ENCODE peak calls at places on chromosomes 5 and 9, in six cellular contexts. V is PC-3, W is DND-41, X is dorsolateral prefrontal cortex, H is endodermal cell, S is pancreas. Y is an unnamed sample.

GRCh38 chr5:2207966-2208544 is 325.3 kb upstream of the IRX4 start:
- DNase-seq in V (peak), W (no peak), X (no peak), H (peak), S (peak), Y (no peak)

GRCh38 chr9:114396558-114397218 is 8.9 kb upstream of the AKNA start:
- DNase-seq in V (no peak), W (no peak), X (no peak), H (no peak), S (no peak), Y (no peak)

GRCh38 chr9:133994359-133995011 is 2.4 kb upstream of the VAV2 start:
- DNase-seq in V (peak), W (peak), X (peak), H (peak), S (peak), Y (peak)

GRCh38 chr9:4147476-4148214 is 152.2 kb downstream of the GLIS3 start:
- DNase-seq in V (no peak), W (no peak), X (no peak), H (peak), S (no peak), Y (no peak)

GRCh38 chr5:108481355-108481931 is 99.5 kb upstream of the FBXL17 start:
- DNase-seq in V (peak), W (no peak), X (no peak), H (peak), S (no peak), Y (no peak)

GRCh38 chr5:176780071-176780850 is 30.1 kb upstream of the UNC5A start:
- DNase-seq in V (no peak), W (no peak), X (no peak), H (peak), S (no peak), Y (no peak)

GRCh38 chr9:137828527-137829259 is 48.9 kb upstream of the CACNA1B start:
- DNase-seq in V (no peak), W (peak), X (peak), H (peak), S (no peak), Y (no peak)

GRCh38 chr9:126327016-126327749 is 554 bp downstream of the MVB12B start:
- DNase-seq in V (no peak), W (peak), X (no peak), H (peak), S (peak), Y (no peak)

GRCh38 chr5:41637869-41638268 is 127.5 kb upstream of the PLCXD3 start:
- DNase-seq in V (peak), W (no peak), X (no peak), H (no peak), S (no peak), Y (no peak)

GRCh38 chr9:1759009-1759408 is 256.1 kb upstream of the SMARCA2 start:
- DNase-seq in V (no peak), W (peak), X (no peak), H (no peak), S (no peak), Y (no peak)

GRCh38 chr9:110443146-110443877 is 105.6 kb upstream of the TXNDC8 start:
- DNase-seq in V (peak), W (no peak), X (no peak), H (no peak), S (no peak), Y (no peak)

GRCh38 chr5:14019768-14020167 is 75.3 kb upstream of the DNAH5 start:
- DNase-seq in V (no peak), W (no peak), X (no peak), H (no peak), S (no peak), Y (no peak)

GRCh38 chr9:120890415-120891254 is 13.6 kb upstream of the PHF19 start:
- DNase-seq in V (no peak), W (no peak), X (no peak), H (no peak), S (no peak), Y (no peak)

GRCh38 chr9:98121096-98121495 is 2.1 kb upstream of the TRIM14 start:
- DNase-seq in V (peak), W (no peak), X (no peak), H (no peak), S (no peak), Y (no peak)

GRCh38 chr9:137304383-137305059 is 2.5 kb upstream of the NRARP start:
- DNase-seq in V (no peak), W (no peak), X (no peak), H (peak), S (no peak), Y (peak)

GRCh38 chr9:108423493-108423892 is 432.3 kb downstream of the ACTL7B start:
- DNase-seq in V (no peak), W (no peak), X (no peak), H (no peak), S (no peak), Y (no peak)

DNA sequence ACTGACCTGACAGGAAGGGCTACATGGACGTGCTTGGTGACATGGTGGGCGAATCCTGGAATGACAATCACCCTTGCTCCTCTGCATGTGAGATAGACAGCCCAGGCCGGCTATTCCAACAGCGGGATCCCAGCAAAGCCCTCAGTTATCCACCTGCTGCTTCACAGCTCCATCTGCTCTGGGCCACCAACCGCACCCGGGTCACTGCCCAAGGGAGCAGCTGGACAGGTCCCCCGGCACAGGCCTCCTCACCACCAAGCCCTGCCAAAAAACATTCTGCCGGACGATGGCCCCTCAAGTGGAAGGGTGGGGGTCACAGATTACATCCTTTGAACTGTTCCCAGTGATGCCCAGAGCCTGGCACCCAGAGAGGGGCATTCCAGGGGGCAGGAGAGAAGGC is 39.6 kb downstream of the STK10 start:
- DNase-seq in V (no peak), W (no peak), X (no peak), H (no peak), S (no peak), Y (no peak)
- H3K27ac ChIP-seq in V (no peak), W (no peak), X (peak), H (no peak), S (no peak), Y (no peak)

DNA sequence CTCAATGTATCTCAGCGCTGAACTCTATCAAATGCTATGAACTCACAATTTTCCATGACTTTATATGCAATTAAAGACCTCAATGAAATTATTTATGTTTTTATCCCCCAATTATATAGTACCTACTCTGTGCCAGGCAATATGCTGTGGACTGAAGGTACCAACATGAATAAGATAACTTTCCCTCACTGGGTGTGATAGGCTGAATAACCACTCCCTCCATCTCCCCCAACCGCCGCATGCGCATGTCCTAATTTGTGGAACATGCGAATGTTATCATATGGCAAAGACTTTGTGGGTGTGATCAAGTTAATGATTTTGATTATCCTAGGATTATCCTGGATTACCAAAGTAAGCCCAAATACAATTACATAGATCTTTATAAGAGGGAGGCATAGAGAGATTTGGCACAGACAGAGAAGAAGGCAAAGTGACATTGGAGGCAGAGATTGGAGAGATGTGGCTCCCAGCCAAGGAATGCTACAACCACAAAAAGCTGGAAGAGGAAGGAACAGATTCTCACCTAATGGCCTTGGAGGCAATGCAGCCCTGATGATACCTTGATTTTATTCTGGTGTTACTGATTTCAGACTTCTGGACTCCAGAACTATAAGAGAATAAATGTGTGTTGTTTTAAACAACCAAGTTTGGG is 149.1 kb upstream of the VCAN start:
- DNase-seq in V (peak), W (no peak), X (no peak), H (no peak), S (no peak), Y (no peak)
- TF ChIP-seq CTCF in V (no peak), W (no peak), X (no peak), H (no peak), S (no peak), Y (no peak)

GRCh38 chr9:89500008-89500407 is 2.1 kb upstream of the SEMA4D start:
- DNase-seq in V (no peak), W (no peak), X (no peak), H (no peak), S (no peak), Y (no peak)
- H3K4me3 ChIP-seq in V (no peak), W (no peak), X (no peak), H (no peak), S (no peak), Y (no peak)

GRCh38 chr5:149636191-149636860 is 55.0 kb downstream of the ARHGEF37 start:
- DNase-seq in V (no peak), W (no peak), X (no peak), H (no peak), S (no peak), Y (no peak)

GRCh38 chr5:149633671-149634350 is 52.5 kb downstream of the ARHGEF37 start:
- DNase-seq in V (peak), W (no peak), X (no peak), H (no peak), S (no peak), Y (no peak)

GRCh38 chr5:149638136-149638535 is 56.8 kb downstream of the ARHGEF37 start:
- DNase-seq in V (no peak), W (no peak), X (no peak), H (peak), S (no peak), Y (no peak)

GRCh38 chr5:149636861-149637246 is 55.6 kb downstream of the ARHGEF37 start:
- DNase-seq in V (peak), W (peak), X (peak), H (peak), S (peak), Y (no peak)

DNA sequence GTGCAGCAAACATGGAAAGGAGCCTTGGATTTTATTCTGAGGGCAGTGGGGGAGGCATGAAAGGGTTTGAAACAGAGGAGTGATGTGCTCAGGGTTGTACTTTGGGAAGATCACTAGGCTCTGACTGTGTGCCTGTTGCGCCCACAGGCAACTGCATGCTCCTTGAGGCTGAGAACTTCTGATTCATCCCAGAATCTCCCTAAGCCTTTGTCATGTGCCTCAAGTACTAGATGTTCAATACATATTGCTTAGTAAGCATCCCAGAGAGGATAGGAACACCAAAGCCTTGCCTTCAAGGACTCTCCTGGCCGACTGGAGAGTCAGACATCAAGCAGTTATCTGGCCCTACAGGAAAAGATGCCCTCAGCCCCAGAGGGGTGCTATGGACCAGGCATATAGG is 54.1 kb downstream of the ARHGEF37 start:
- DNase-seq in V (no peak), W (no peak), X (no peak), H (no peak), S (no peak), Y (no peak)
- H3K27ac ChIP-seq in V (no peak), W (no peak), X (no peak), H (no peak), S (no peak), Y (no peak)

GRCh38 chr5:113231653-113232000 is 203.2 kb downstream of the TSSK1B start:
- DNase-seq in V (no peak), W (no peak), X (no peak), H (no peak), S (no peak), Y (no peak)
- TF ChIP-seq CTCF in V (no peak), W (no peak), X (no peak), H (no peak), S (no peak), Y (no peak)

GRCh38 chr5:36153299-36153677 is 1.4 kb downstream of the SKP2 start:
- DNase-seq in V (no peak), W (no peak), X (no peak), H (no peak), S (no peak), Y (no peak)
- H3K4me3 ChIP-seq in V (peak), W (peak), X (no peak), H (peak), S (no peak), Y (peak)

DNA sequence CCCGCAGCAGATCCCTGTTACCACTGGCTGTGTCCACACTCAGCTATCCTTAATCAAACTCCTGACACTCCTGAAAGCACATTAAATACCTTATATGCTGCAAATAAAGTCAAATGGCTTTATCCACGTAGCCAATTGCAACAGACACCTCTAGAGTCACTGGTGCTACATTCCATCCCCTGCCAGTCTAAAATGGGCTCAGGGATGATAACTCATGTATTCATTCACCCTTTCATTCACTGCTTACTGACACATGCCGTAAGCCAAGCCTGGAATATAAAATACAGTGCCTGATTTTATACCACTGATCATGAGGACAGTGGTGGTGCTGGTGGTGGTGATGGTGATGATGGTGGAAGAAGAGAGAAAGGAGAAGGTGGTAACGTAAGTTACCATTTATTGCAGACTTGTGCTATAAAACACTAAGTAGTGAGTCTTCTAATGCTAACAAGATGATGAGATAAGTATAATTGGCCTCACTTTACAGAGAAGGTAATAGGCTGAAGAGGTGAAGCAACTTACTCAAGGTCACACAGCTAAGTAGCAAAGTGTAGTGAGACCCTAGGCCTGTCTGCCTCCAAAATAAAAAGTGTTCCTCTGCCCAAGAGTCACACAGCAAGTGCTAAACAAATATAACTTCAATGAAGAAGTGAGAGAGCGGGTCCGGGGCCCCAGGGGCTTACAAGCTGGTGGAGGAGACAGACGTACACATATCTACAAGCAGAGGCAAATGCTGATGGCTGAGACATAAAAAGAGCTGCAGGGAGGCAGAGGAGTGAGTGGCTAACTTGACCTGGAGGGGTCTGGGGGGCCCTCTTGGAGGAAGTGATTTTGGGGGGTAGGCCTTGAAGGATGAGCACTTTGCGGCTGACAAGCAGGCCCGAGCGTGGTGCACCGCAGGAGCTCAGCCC is 1.2 kb downstream of the TTLL11 start:
- DNase-seq in V (no peak), W (no peak), X (no peak), H (no peak), S (no peak), Y (no peak)
- H3K27ac ChIP-seq in V (no peak), W (no peak), X (peak), H (no peak), S (peak), Y (peak)

DNA sequence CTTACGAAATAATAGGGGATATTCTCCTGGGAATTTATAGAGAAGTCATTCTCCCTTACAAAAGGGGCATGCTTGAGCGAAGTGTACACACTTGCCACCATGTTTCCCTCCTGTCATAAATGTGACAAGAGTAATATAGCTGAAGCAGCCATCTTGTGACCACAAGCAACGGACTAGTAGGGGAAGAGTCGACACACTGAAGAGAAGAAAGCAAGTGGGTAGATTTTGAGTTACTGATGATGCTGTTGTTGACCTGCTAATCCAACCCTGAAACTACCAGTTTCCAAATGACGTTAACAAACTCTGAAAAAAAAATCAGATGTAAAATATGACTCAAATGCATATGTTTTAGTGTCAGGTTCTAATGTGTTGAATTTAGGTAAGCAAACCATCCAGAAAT is 350.5 kb downstream of the CDH10 start:
- DNase-seq in V (no peak), W (no peak), X (no peak), H (no peak), S (no peak), Y (no peak)
- TF ChIP-seq CTCF in V (no peak), W (no peak), X (no peak), H (no peak), S (no peak), Y (no peak)

GRCh38 chr9:129696803-129697110 is 31.3 kb downstream of the PRRX2 start:
- DNase-seq in V (no peak), W (no peak), X (no peak), H (no peak), S (no peak), Y (no peak)
- H3K4me3 ChIP-seq in V (peak), W (no peak), X (peak), H (peak), S (no peak), Y (peak)

GRCh38 chr9:69136185-69136584 is 37.9 kb upstream of the TJP2 start:
- DNase-seq in V (no peak), W (no peak), X (no peak), H (no peak), S (no peak), Y (no peak)

GRCh38 chr9:69130456-69131441 is 43.3 kb upstream of the TJP2 start:
- DNase-seq in V (peak), W (no peak), X (no peak), H (peak), S (no peak), Y (no peak)

GRCh38 chr9:69134412-69134811 is 39.7 kb upstream of the TJP2 start:
- DNase-seq in V (no peak), W (no peak), X (no peak), H (peak), S (no peak), Y (no peak)

GRCh38 chr9:69132391-69132790 is 41.7 kb upstream of the TJP2 start:
- DNase-seq in V (no peak), W (no peak), X (no peak), H (no peak), S (no peak), Y (no peak)

GRCh38 chr9:69131682-69132081 is 42.4 kb upstream of the TJP2 start:
- DNase-seq in V (peak), W (no peak), X (no peak), H (no peak), S (no peak), Y (no peak)
- H3K27ac ChIP-seq in V (no peak), W (no peak), X (no peak), H (no peak), S (no peak), Y (peak)

Y was measured in left ventricle myocardium inferior.